ENCODE peak calls at places on chromosomes 11 and 22, in eight cellular contexts. V is mammary epithelial cell; G is thyroid gland; H is midbrain; I is stimulated activated CD4-positive, alpha-beta T cell treated with anti-CD3 and anti-CD28 coated beads, Interleukin-4, amount 100 ng/mL, for 48 hours; J is substantia nigra; A is posterior vena cava; C is HTR-8/SVneo. Z is an unnamed sample.

GRCh38 chr11:15629690-15630321 is 515.1 kb downstream of the INSC start:
- DNase-seq in V (peak), G (no peak), H (no peak), I (no peak), J (no peak), A (no peak), C (no peak), Z (peak)

GRCh38 chr11:117538731-117539130 is 211.1 kb downstream of the CEP164 start:
- DNase-seq in V (no peak), G (no peak), H (peak), I (no peak), J (no peak), A (no peak), C (no peak), Z (no peak)

GRCh38 chr11:36501236-36501635 is 8.8 kb downstream of the TRAF6 start:
- DNase-seq in V (no peak), G (no peak), H (peak), I (no peak), J (no peak), A (no peak), C (no peak), Z (no peak)

GRCh38 chr22:23804781-23805291 is 18.1 kb downstream of the SMARCB1 start:
- DNase-seq in V (no peak), G (no peak), H (peak), I (no peak), J (no peak), A (no peak), C (no peak), Z (no peak)

GRCh38 chr22:49046000-49046545 is 781.6 kb downstream of the BRD1 start:
- DNase-seq in V (no peak), G (no peak), H (no peak), I (no peak), J (no peak), A (peak), C (no peak), Z (no peak)

GRCh38 chr11:116515666-116516184 is 257.1 kb downstream of the BUD13 start:
- DNase-seq in V (no peak), G (peak), H (no peak), I (no peak), J (no peak), A (no peak), C (no peak), Z (no peak)

GRCh38 chr11:74641905-74642304 is 49.5 kb downstream of the POLD3 start:
- DNase-seq in V (no peak), G (no peak), H (no peak), I (no peak), J (no peak), A (no peak), C (no peak), Z (no peak)

GRCh38 chr22:49826603-49827306 is 918 bp downstream of the BRD1 start:
- DNase-seq in V (peak), G (peak), H (peak), I (no peak), J (peak), A (peak), C (no peak), Z (no peak)

GRCh38 chr11:73189315-73189714 is 28.8 kb upstream of the P2RY2 start:
- DNase-seq in V (no peak), G (no peak), H (peak), I (no peak), J (peak), A (no peak), C (no peak), Z (no peak)

GRCh38 chr11:110874651-110875050 is 162.4 kb upstream of the ARHGAP20 start:
- DNase-seq in V (no peak), G (no peak), H (no peak), I (no peak), J (no peak), A (no peak), C (no peak), Z (no peak)

GRCh38 chr11:116072776-116073175 is 568.6 kb upstream of the CADM1 start:
- DNase-seq in V (no peak), G (no peak), H (no peak), I (no peak), J (no peak), A (no peak), C (no peak), Z (no peak)

GRCh38 chr22:44023404-44024287 is 456 bp upstream of the PARVB start:
- DNase-seq in V (peak), G (peak), H (no peak), I (peak), J (no peak), A (peak), C (peak), Z (peak)

GRCh38 chr11:120539681-120540369 is 28.3 kb downstream of the GRIK4 start:
- DNase-seq in V (peak), G (peak), H (no peak), I (no peak), J (no peak), A (no peak), C (no peak), Z (no peak)

GRCh38 chr22:36988075-36988474 is 31.2 kb downstream of the TST start:
- DNase-seq in V (no peak), G (no peak), H (no peak), I (no peak), J (no peak), A (no peak), C (no peak), Z (no peak)

GRCh38 chr22:30829901-30830550 is 135.4 kb downstream of the OSBP2 start:
- DNase-seq in V (peak), G (no peak), H (no peak), I (no peak), J (no peak), A (no peak), C (peak), Z (peak)

GRCh38 chr11:118142809-118143208 is 9.8 kb downstream of the SCN4B start:
- DNase-seq in V (no peak), G (no peak), H (peak), I (no peak), J (no peak), A (peak), C (no peak), Z (no peak)

GRCh38 chr11:128949791-128950454 is 7.3 kb upstream of the TP53AIP1 start:
- DNase-seq in V (no peak), G (no peak), H (no peak), I (no peak), J (no peak), A (no peak), C (no peak), Z (no peak)

GRCh38 chr22:29258407-29259252 is 9.2 kb downstream of the RHBDD3 start:
- DNase-seq in V (no peak), G (no peak), H (no peak), I (no peak), J (no peak), A (no peak), C (no peak), Z (no peak)

GRCh38 chr22:18032455-18033101 is 8.2 kb upstream of the MICAL3 start:
- DNase-seq in V (peak), G (no peak), H (no peak), I (no peak), J (no peak), A (peak), C (peak), Z (no peak)